ENCODE peak calls at places on chromosome 20, in nine cellular contexts. K, D, C, E, G, T, J, X and I are unnamed samples.
A peak's percentile ranks its signal among the peaks of the same experiment; 100 is the strongest.

GRCh38 chr20:25858495-25859425 is 162.1 kb upstream of the ZNF337 start:
- DNase-seq in K (no peak), D (no peak), C (no peak), E (no peak), G (peak; percentile 41), T (no peak), J (no peak), X (no peak), I (no peak)

GRCh38 chr20:45933231-45934045 is 1.0 kb upstream of the PCIF1 start:
- DNase-seq in K (peak; percentile 77), D (peak; percentile 21), C (peak; percentile 50), E (peak; percentile 55), G (peak; percentile 75), T (peak; percentile 74), J (peak; percentile 82), X (peak; percentile 79), I (peak; percentile 44)

GRCh38 chr20:44170796-44171410 is 16.1 kb downstream of the JPH2 start:
- DNase-seq in K (no peak), D (no peak), C (no peak), E (no peak), G (no peak), T (no peak), J (no peak), X (no peak), I (no peak)

GRCh38 chr20:9578584-9578983 is 64.2 kb downstream of the LAMP5 start:
- DNase-seq in K (no peak), D (no peak), C (no peak), E (no peak), G (no peak), T (no peak), J (no peak), X (no peak), I (no peak)

GRCh38 chr20:61814244-61814643 is 251.4 kb downstream of the TAF4 start:
- DNase-seq in K (peak; percentile 17), D (no peak), C (no peak), E (no peak), G (no peak), T (no peak), J (no peak), X (no peak), I (no peak)

GRCh38 chr20:63344151-63344470 is 17.0 kb downstream of the CHRNA4 start:
- DNase-seq in K (no peak), D (no peak), C (no peak), E (no peak), G (no peak), T (no peak), J (no peak), X (no peak), I (no peak)

GRCh38 chr20:53352727-53353440 is 240.8 kb downstream of the ZNF217 start:
- DNase-seq in K (no peak), D (no peak), C (no peak), E (no peak), G (no peak), T (no peak), J (no peak), X (no peak), I (no peak)

GRCh38 chr20:54128175-54128574 is 45.6 kb downstream of the CYP24A1 start:
- DNase-seq in K (no peak), D (no peak), C (no peak), E (no peak), G (no peak), T (no peak), J (no peak), X (no peak), I (no peak)

GRCh38 chr20:16308754-16309153 is 264.5 kb downstream of the KIF16B start:
- DNase-seq in K (no peak), D (no peak), C (no peak), E (no peak), G (no peak), T (no peak), J (no peak), X (no peak), I (no peak)

GRCh38 chr20:2750343-2751251 is 49.8 kb downstream of the CPXM1 start:
- DNase-seq in K (peak; percentile 84), D (no peak), C (no peak), E (peak; percentile 61), G (peak; percentile 44), T (peak; percentile 60), J (no peak), X (peak; percentile 30), I (no peak)

GRCh38 chr20:51092238-51092822 is 69.4 kb upstream of the KCNG1 start:
- DNase-seq in K (no peak), D (no peak), C (no peak), E (no peak), G (no peak), T (no peak), J (no peak), X (no peak), I (no peak)

GRCh38 chr20:63540417-63541186 is 3.4 kb upstream of the PTK6 start:
- DNase-seq in K (no peak), D (no peak), C (no peak), E (no peak), G (no peak), T (no peak), J (no peak), X (no peak), I (peak; percentile 26)

GRCh38 chr20:5786930-5787826 is 37.0 kb downstream of the SHLD1 start:
- DNase-seq in K (no peak), D (no peak), C (no peak), E (peak; percentile 42), G (no peak), T (no peak), J (peak; percentile 76), X (peak; percentile 28), I (no peak)

GRCh38 chr20:50921055-50921454 is 10.2 kb downstream of the ADNP start:
- DNase-seq in K (no peak), D (no peak), C (no peak), E (no peak), G (no peak), T (no peak), J (no peak), X (no peak), I (no peak)

GRCh38 chr20:24697411-24697810 is 228.0 kb downstream of the SYNDIG1 start:
- DNase-seq in K (no peak), D (no peak), C (no peak), E (no peak), G (no peak), T (no peak), J (no peak), X (no peak), I (no peak)

GRCh38 chr20:49529470-49529869 is 38.5 kb downstream of the PTGIS start:
- DNase-seq in K (no peak), D (no peak), C (no peak), E (no peak), G (no peak), T (no peak), J (no peak), X (no peak), I (no peak)

GRCh38 chr20:63230800-63231268 is 4.9 kb upstream of the BIRC7 start:
- DNase-seq in K (no peak), D (no peak), C (no peak), E (peak; percentile 38), G (no peak), T (peak; percentile 40), J (peak; percentile 54), X (peak; percentile 53), I (no peak)

GRCh38 chr20:51800769-51801219 is 1.5 kb downstream of the SALL4 start:
- DNase-seq in K (no peak), D (no peak), C (no peak), E (no peak), G (no peak), T (no peak), J (peak; percentile 16), X (no peak), I (no peak)

GRCh38 chr20:43936805-43937204 is 22.2 kb downstream of the TOX2 start:
- DNase-seq in K (no peak), D (no peak), C (no peak), E (no peak), G (no peak), T (no peak), J (no peak), X (no peak), I (no peak)

GRCh38 chr20:61613885-61614284 is 361.8 kb downstream of the CDH4 start:
- DNase-seq in K (no peak), D (no peak), C (no peak), E (no peak), G (no peak), T (no peak), J (no peak), X (no peak), I (no peak)

GRCh38 chr20:30502670-30503069 is 754.8 kb upstream of the DEFB115 start:
- DNase-seq in K (no peak), D (no peak), C (no peak), E (no peak), G (no peak), T (no peak), J (no peak), X (no peak), I (no peak)

GRCh38 chr20:10611357-10611756 is 62.4 kb downstream of the JAG1 start:
- DNase-seq in K (no peak), D (no peak), C (no peak), E (no peak), G (peak; percentile 30), T (peak; percentile 63), J (peak; percentile 61), X (peak; percentile 27), I (no peak)

GRCh38 chr20:63178889-63179751 is 36.8 kb downstream of the YTHDF1 start:
- DNase-seq in K (no peak), D (peak; percentile 61), C (no peak), E (no peak), G (peak; percentile 46), T (no peak), J (no peak), X (peak; percentile 34), I (peak; percentile 26)

GRCh38 chr20:43686820-43687219 is 19.9 kb downstream of the MYBL2 start:
- DNase-seq in K (no peak), D (no peak), C (no peak), E (no peak), G (no peak), T (no peak), J (no peak), X (no peak), I (no peak)

GRCh38 chr20:2879148-2879547 is 5.9 kb downstream of the PTPRA start:
- DNase-seq in K (no peak), D (no peak), C (no peak), E (no peak), G (no peak), T (no peak), J (peak; percentile 79), X (peak; percentile 86), I (no peak)

GRCh38 chr20:2693286-2693995 is 861 bp downstream of the EBF4 start:
- DNase-seq in K (no peak), D (peak; percentile 17), C (peak; percentile 5), E (no peak), G (no peak), T (peak; percentile 67), J (no peak), X (no peak), I (no peak)

GRCh38 chr20:38859070-38859690 is 53.7 kb downstream of the PPP1R16B start:
- DNase-seq in K (no peak), D (no peak), C (no peak), E (no peak), G (no peak), T (no peak), J (no peak), X (no peak), I (no peak)

GRCh38 chr20:6994452-6994851 is 227.0 kb downstream of the BMP2 start:
- DNase-seq in K (no peak), D (no peak), C (no peak), E (no peak), G (no peak), T (no peak), J (peak; percentile 31), X (no peak), I (no peak)

GRCh38 chr20:373171-373890 is 7.2 kb upstream of the TRIB3 start:
- DNase-seq in K (peak; percentile 67), D (no peak), C (no peak), E (no peak), G (no peak), T (no peak), J (peak; percentile 69), X (peak; percentile 68), I (no peak)

GRCh38 chr20:41176711-41177552 is 39.6 kb downstream of the PLCG1 start:
- DNase-seq in K (no peak), D (no peak), C (no peak), E (peak; percentile 3), G (no peak), T (no peak), J (no peak), X (no peak), I (no peak)

GRCh38 chr20:57651977-57652864 is 32.0 kb upstream of the ZBP1 start:
- DNase-seq in K (peak; percentile 41), D (no peak), C (no peak), E (peak; percentile 4), G (no peak), T (peak; percentile 15), J (no peak), X (no peak), I (no peak)